ENCODE peak calls at places on chromosomes 4 and X, in seven cellular contexts. V is brain microvascular endothelial cell; J is adipocyte; G is CD8-positive, alpha-beta T cell; O is naive thymus-derived CD4-positive, alpha-beta T cell; N is GM23338; Q is HAP-1. B is an unnamed sample. For H3K36me3, the result is how much of the 10 kb centered on the place peaks cover.

GRCh38 chr4:100356172-100356571 is 161.7 kb downstream of the EMCN start:
- DNase-seq in Q (no peak), O (no peak), N (no peak), J (no peak), G (no peak), V (no peak), B (no peak)

GRCh38 chr4:110003401-110004187 is 90.9 kb downstream of the EGF start:
- DNase-seq in O (no peak), Q (no peak), V (no peak), J (no peak), G (no peak), N (no peak), B (no peak)

GRCh38 chr4:101229116-101229515 is 118.2 kb downstream of the PPP3CA start:
- DNase-seq in Q (no peak), O (no peak), J (peak), V (peak), G (no peak), N (no peak), B (peak)

GRCh38 chr4:98662055-98662453 is 3.6 kb upstream of the TSPAN5 start:
- DNase-seq in J (no peak), G (no peak), O (no peak), Q (no peak), V (no peak), N (no peak), B (no peak)

GRCh38 chr4:41560112-41560511 is 22.2 kb downstream of the LIMCH1 start:
- DNase-seq in Q (no peak), N (no peak), V (no peak), J (no peak), G (no peak), O (no peak), B (no peak)

GRCh38 chrX:100994352-100995281 is 25.1 kb downstream of the ARL13A start:
- DNase-seq in J (no peak), G (no peak), V (peak), Q (no peak), O (no peak), N (no peak), B (no peak)

GRCh38 chr4:122364700-122365404 is 14.0 kb upstream of the ADAD1 start:
- DNase-seq in G (no peak), Q (peak), J (no peak), V (no peak), O (peak), N (peak), B (no peak)

GRCh38 chr4:15344041-15344440 is 83.8 kb upstream of the C1QTNF7 start:
- DNase-seq in J (peak), G (no peak), O (no peak), Q (no peak), V (peak), N (no peak), B (peak)

GRCh38 chrX:17377795-17378194 is 2.8 kb downstream of the NHS start:
- DNase-seq in V (no peak), J (peak), G (no peak), O (no peak), N (no peak), Q (no peak), B (no peak)

GRCh38 chrX:37896491-37896890 is 49.1 kb upstream of the DYNLT3 start:
- DNase-seq in G (no peak), O (no peak), N (no peak), Q (no peak), J (no peak), V (no peak), B (no peak)

GRCh38 chr4:41079871-41080565 is 134.3 kb downstream of the APBB2 start:
- DNase-seq in Q (peak), N (no peak), J (no peak), V (no peak), O (no peak), G (no peak), B (no peak)

GRCh38 chrX:102560423-102561068 is 38.8 kb upstream of the ARMCX5 start:
- DNase-seq in G (no peak), N (no peak), J (no peak), V (no peak), O (no peak), Q (no peak), B (no peak)

GRCh38 chrX:8591526-8591925 is 126.9 kb downstream of the VCX3B start:
- DNase-seq in N (no peak), O (no peak), V (no peak), G (no peak), Q (no peak), J (no peak), B (no peak)

GRCh38 chr4:45063166-45063565 is 336.8 kb upstream of the GNPDA2 start:
- DNase-seq in N (no peak), Q (no peak), J (no peak), V (no peak), G (no peak), O (no peak), B (no peak)

GRCh38 chr4:17203767-17204166 is 305.3 kb upstream of the LDB2 start:
- DNase-seq in Q (no peak), O (no peak), N (no peak), J (no peak), V (no peak), G (no peak), B (no peak)

GRCh38 chr4:122583906-122584305 is 37.0 kb downstream of the IL21 start:
- DNase-seq in V (no peak), J (peak), N (no peak), G (no peak), Q (no peak), O (no peak), B (peak)

GRCh38 chr4:6549445-6549844 is 25.5 kb upstream of the MAN2B2 start:
- DNase-seq in Q (no peak), G (no peak), V (no peak), J (no peak), O (no peak), N (peak), B (no peak)

GRCh38 chr4:13545394-13545808 is 1.1 kb upstream of the NKX3-2 start:
- DNase-seq in J (no peak), N (no peak), O (no peak), V (no peak), Q (no peak), G (no peak), B (no peak)

GRCh38 chrX:29468911-29469494 is 746.4 kb upstream of the MAGEB2 start:
- DNase-seq in G (no peak), O (no peak), N (no peak), V (no peak), J (no peak), Q (no peak), B (no peak)

GRCh38 chr4:3369781-3370660 is 71.7 kb upstream of the HGFAC start:
- DNase-seq in Q (peak), N (peak), O (peak), J (peak), V (peak), G (no peak), B (peak)

GRCh38 chr4:149409186-149410056 is 406.2 kb downstream of the IQCM start:
- DNase-seq in G (no peak), N (no peak), O (no peak), V (peak), Q (no peak), J (peak), B (peak)

GRCh38 chr4:173171098-173171497 is 2.5 kb downstream of the GALNT7 start:
- DNase-seq in N (peak), G (no peak), V (no peak), Q (no peak), O (no peak), J (peak), B (no peak)

GRCh38 chrX:10725071-10725470 is 104.7 kb upstream of the MID1 start:
- DNase-seq in V (no peak), G (no peak), N (peak), Q (no peak), J (no peak), O (no peak), B (no peak)

GRCh38 chr4:113499696-113500095 is 261.8 kb downstream of the CAMK2D start:
- DNase-seq in J (peak), Q (no peak), V (peak), G (no peak), N (no peak), O (no peak), B (no peak)

GRCh38 chr4:103099691-103100392 is at the start of gene BDH2:
- DNase-seq in N (peak), Q (peak), O (peak), V (peak), J (peak), G (peak), B (peak)

GRCh38 chr4:38007645-38008044 is 47.4 kb downstream of the PTTG2 start:
- DNase-seq in N (no peak), G (no peak), Q (no peak), V (no peak), O (no peak), J (no peak), B (no peak)
- H3K36me3 ChIP-seq in N (under half), G (under half), Q (under half), V (under half), O (under half), J (under half), B (under half)

DNA sequence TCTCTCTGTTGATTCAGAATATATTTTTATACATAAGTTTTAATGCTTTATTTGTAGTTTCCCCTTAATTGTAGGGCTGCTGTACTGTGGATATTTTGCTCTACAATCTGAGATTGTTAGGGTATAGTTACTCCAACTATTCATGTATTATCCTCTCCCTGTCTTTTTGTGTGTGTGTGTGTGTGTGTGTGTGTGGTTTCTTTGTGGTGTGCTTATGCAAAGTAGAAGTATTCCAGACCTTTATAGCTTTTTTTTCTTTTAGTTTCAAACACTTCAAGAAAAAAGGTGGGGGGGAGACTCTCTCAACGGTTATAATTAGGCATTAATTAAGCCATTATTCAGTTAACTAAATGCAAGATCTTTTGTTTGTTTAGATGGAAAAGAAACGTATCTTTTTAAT is 6.7 kb downstream of the SMAD1 start:
- DNase-seq in Q (peak), O (no peak), N (no peak), G (no peak), V (no peak), J (no peak), B (no peak)
- H3K4me3 ChIP-seq in Q (no peak), O (no peak), N (no peak), G (no peak), V (no peak), J (no peak), B (no peak)

GRCh38 chr4:111989817-111990216 is 155.4 kb upstream of the FAM241A start:
- DNase-seq in N (no peak), Q (no peak), V (no peak), J (no peak), G (no peak), O (no peak), B (no peak)

GRCh38 chr4:111991163-111991562 is 154.1 kb upstream of the FAM241A start:
- DNase-seq in G (no peak), J (no peak), Q (no peak), V (no peak), O (no peak), N (no peak), B (no peak)

GRCh38 chr4:111985386-111985890 is 159.8 kb upstream of the FAM241A start:
- DNase-seq in O (no peak), G (no peak), Q (no peak), J (no peak), N (no peak), V (no peak), B (no peak)

GRCh38 chr4:111986125-111986524 is 159.1 kb upstream of the FAM241A start:
- DNase-seq in J (no peak), G (no peak), V (no peak), N (no peak), O (no peak), Q (no peak), B (no peak)

DNA sequence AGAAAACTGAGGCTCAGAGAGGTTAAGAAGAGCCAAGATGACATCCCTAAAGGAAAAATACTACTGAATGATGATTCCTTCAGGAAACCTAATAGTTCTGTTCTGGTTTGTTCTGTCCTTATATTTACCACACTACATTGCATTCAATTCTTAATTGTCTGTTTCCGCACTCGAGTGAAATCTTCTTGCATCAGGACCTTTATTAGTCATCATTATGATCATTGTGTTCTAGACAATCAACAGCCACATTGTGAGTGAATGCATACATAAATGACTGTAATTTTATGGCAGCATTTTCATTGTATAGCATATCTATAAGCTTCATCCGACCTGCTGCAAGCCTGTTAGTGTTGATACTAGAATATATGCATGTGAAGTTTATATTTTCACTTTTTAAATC is 156.7 kb upstream of the FAM241A start:
- DNase-seq in O (no peak), G (no peak), N (no peak), Q (no peak), J (no peak), V (no peak), B (no peak)
- H3K36me3 ChIP-seq in O (under half), G (under half), N (under half), Q (under half), J (under half), V (under half), B (under half)

GRCh38 chrX:146243071-146243470 is 425.4 kb downstream of the SLITRK2 start:
- DNase-seq in V (no peak), J (no peak), O (no peak), N (no peak), Q (no peak), G (no peak), B (no peak)
- H3K4me3 ChIP-seq in V (no peak), J (no peak), O (no peak), N (no peak), Q (no peak), G (no peak), B (no peak)